ENCODE peak calls at places on chromosomes 5 and 9, in four cellular contexts. O is CD8-positive, alpha-beta T cell; X is kidney; Z is body of pancreas. D is an unnamed sample.
A peak's percentile ranks its signal among the peaks of the same experiment; 100 is the strongest.

GRCh38 chr5:76280494-76280893 is 122.6 kb upstream of the IQGAP2 start:
- DNase-seq in Z (no peak), O (no peak), X (peak; percentile 64), D (no peak)

GRCh38 chr5:116502616-116503015 is 72.0 kb downstream of the SEMA6A start:
- DNase-seq in X (no peak), O (no peak), Z (no peak), D (no peak)

GRCh38 chr9:124334568-124335319 is 77.0 kb downstream of the NEK6 start:
- DNase-seq in O (no peak), Z (no peak), X (no peak), D (no peak)

GRCh38 chr5:142280066-142281011 is 44.5 kb downstream of the SPRY4 start:
- DNase-seq in Z (no peak), X (peak; percentile 94), O (no peak), D (no peak)

GRCh38 chr9:33198163-33198562 is 31.0 kb upstream of the B4GALT1 start:
- DNase-seq in O (no peak), Z (no peak), X (no peak), D (no peak)

GRCh38 chr5:139371482-139372435 is 11.3 kb downstream of the SLC23A1 start:
- DNase-seq in X (peak; percentile 6), Z (no peak), O (no peak), D (no peak)

GRCh38 chr9:123438321-123438720 is 82.3 kb downstream of the CRB2 start:
- DNase-seq in X (no peak), O (no peak), Z (no peak), D (no peak)

GRCh38 chr5:162268694-162269481 is 201.3 kb downstream of the GABRG2 start:
- DNase-seq in O (no peak), X (no peak), Z (no peak), D (no peak)

GRCh38 chr9:98488578-98489312 is 220.0 kb downstream of the GABBR2 start:
- DNase-seq in Z (no peak), O (no peak), X (no peak), D (no peak)

GRCh38 chr9:91307279-91307678 is 54.4 kb downstream of the AUH start:
- DNase-seq in O (no peak), X (no peak), Z (no peak), D (no peak)

GRCh38 chr5:34494111-34494755 is 161.9 kb upstream of the RAI14 start:
- DNase-seq in Z (no peak), X (no peak), O (no peak), D (no peak)

GRCh38 chr5:77768978-77769377 is 7.2 kb downstream of the TBCA start:
- DNase-seq in Z (no peak), X (no peak), O (no peak), D (no peak)
- H3K9me3 ChIP-seq in Z (no peaks in the 10 kb centered on the region), X (no peaks in the 10 kb centered on the region), O (no peaks in the 10 kb centered on the region), D (no peaks in the 10 kb centered on the region)

DNA sequence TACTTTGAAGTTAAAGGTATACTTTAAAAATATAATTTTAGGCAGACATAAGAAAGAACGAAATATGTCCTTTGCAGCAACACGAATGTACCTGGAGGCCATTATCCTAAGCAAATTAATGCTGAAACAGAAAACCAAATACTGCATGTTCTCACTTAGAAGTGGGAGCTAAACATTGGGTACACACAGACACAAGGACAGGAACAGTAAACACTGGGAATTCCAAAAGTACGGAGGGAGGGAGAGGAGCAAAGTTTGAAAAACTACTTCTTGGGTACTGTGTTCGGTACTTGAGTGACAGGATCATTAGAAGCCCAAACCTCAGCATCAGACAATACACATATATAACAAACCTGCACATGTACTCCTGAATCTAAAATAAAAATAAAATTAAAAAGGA is 40.9 kb downstream of the TJP2 start:
- DNase-seq in X (no peak), O (no peak), Z (no peak), D (no peak)
- H3K4me1 ChIP-seq in X (no peaks in the 10 kb centered on the region), O (no peaks in the 10 kb centered on the region), Z (peaks cover 41% of the 10 kb centered on the region), D (no peaks in the 10 kb centered on the region)

DNA sequence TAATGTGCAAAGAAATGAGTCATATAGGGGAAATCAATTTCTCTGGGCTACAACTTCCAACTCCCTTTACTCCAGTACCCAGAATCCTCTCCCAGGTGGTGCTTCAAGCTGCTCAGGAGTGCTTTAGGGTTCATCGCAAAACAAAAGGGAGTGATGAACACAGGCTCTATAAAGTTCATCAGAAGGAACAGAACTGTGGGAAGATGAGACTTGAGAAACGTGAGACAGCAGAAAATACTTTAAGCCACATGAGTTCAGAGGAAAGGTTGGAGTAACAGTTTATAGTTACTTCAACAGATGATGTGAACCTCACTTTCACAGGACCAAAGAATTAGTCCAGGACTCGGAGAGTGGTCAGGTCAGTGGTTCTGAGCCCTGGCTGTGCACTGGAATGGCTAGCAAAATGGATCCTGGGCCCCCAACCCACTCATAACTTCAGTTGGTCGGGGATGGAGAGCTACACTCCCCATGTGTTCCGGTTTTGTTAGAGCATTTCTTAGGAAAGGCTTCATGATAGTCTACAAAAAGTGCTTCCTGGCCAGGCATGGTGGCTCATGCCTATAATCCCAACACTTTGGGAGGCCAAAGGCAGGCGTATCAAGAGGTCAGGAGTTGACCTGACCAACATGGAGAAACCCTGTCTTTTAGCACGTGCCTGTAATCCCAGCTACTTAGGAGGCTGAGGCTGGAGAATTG is 4.3 kb downstream of the RPL12 start:
- DNase-seq in Z (no peak), O (no peak), X (peak; percentile 7), D (no peak)
- H3K9me3 ChIP-seq in Z (no peaks in the 10 kb centered on the region), O (no peaks in the 10 kb centered on the region), X (peaks cover 5% of the 10 kb centered on the region), D (no peaks in the 10 kb centered on the region)

GRCh38 chr5:54646285-54647101 is 128.9 kb downstream of the SNX18 start:
- DNase-seq in Z (no peak), O (peak; percentile 69), X (peak; percentile 93), D (peak; percentile 57)

GRCh38 chr5:54644226-54644625 is 126.7 kb downstream of the SNX18 start:
- DNase-seq in X (no peak), Z (no peak), O (no peak), D (no peak)

GRCh38 chr5:54639621-54640020 is 122.1 kb downstream of the SNX18 start:
- DNase-seq in Z (no peak), X (no peak), O (no peak), D (no peak)

GRCh38 chr5:54645888-54646284 is 128.3 kb downstream of the SNX18 start:
- DNase-seq in O (no peak), X (no peak), Z (no peak), D (no peak)

DNA sequence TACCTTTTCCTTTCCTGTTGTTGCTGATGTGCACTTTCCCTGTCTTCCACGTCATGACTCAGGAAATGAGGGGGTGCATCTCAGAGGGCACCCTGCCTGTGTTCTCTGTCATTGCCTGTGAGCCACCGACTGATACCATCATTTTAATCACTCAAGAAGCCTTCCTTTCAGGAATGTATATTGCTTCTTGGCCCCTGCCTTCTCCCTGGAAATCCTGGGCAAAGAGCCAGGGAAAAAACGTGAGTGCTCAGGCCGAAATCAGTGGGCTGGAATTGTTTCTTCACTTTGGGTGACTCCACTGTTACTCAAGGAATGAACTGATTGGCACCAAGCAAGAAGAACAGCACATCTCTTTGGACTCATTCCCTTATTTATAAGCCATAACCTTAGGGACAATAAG is 126.1 kb downstream of the SNX18 start:
- DNase-seq in O (no peak), Z (no peak), X (no peak), D (no peak)
- H3K4me1 ChIP-seq in O (peaks cover 52% of the 10 kb centered on the region), Z (no peaks in the 10 kb centered on the region), X (peaks cover 23% of the 10 kb centered on the region), D (peaks cover 9% of the 10 kb centered on the region)

GRCh38 chr5:118996098-118996497 is 7.8 kb upstream of the DTWD2 start:
- DNase-seq in O (no peak), Z (no peak), X (no peak), D (no peak)
- H3K9me3 ChIP-seq in O (no peaks in the 10 kb centered on the region), Z (no peaks in the 10 kb centered on the region), X (peaks cover 14% of the 10 kb centered on the region), D (peaks cover 8% of the 10 kb centered on the region)

D was measured in mucosa of descending colon.